ENCODE peak calls at places on chromosome 13, in eight cellular contexts. F is fibroblast of lung; H is effector memory CD8-positive, alpha-beta T cell; G is activated CD8-positive, alpha-beta memory T cell treated with anti-CD3 and anti-CD28 coated beads, Interleukin-2, amount 50 U/mL, for 4 hours; B is stimulated activated CD8-positive, alpha-beta memory T cell treated with anti-CD3 and anti-CD28 coated beads, Interleukin-2, amount 100 ng/mL, for 1 hour; P is cardiac fibroblast; R is fibroblast of gingiva; X is nucleus accumbens. J is an unnamed sample.

GRCh38 chr13:48159436-48160225 is 64.7 kb upstream of the MED4 start:
- DNase-seq in F (no peak), H (no peak), G (no peak), B (no peak), P (peak; percentile 31), R (no peak), X (no peak), J (no peak)

GRCh38 chr13:111634410-111634809 is 314.0 kb downstream of the TEX29 start:
- DNase-seq in F (no peak), H (no peak), G (no peak), B (no peak), P (no peak), R (no peak), X (no peak), J (no peak)

GRCh38 chr13:58247080-58247479 is 615.5 kb downstream of the PCDH17 start:
- DNase-seq in F (no peak), H (no peak), G (no peak), B (no peak), P (no peak), R (no peak), X (no peak), J (no peak)

GRCh38 chr13:106533101-106533939 is 2.1 kb downstream of the EFNB2 start:
- DNase-seq in F (peak; percentile 88), H (no peak), G (peak; percentile 19), B (no peak), P (peak; percentile 83), R (peak; percentile 75), X (peak; percentile 75), J (no peak)

GRCh38 chr13:33110713-33111413 is 94.6 kb downstream of the KL start:
- DNase-seq in F (peak; percentile 71), H (no peak), G (no peak), B (no peak), P (peak; percentile 57), R (peak; percentile 77), X (no peak), J (no peak)

GRCh38 chr13:42891591-42891990 is 100.5 kb downstream of the EPSTI1 start:
- DNase-seq in F (no peak), H (no peak), G (no peak), B (no peak), P (peak; percentile 88), R (no peak), X (no peak), J (no peak)

GRCh38 chr13:47798906-47799305 is 202.2 kb downstream of the SUCLA2 start:
- DNase-seq in F (peak; percentile 40), H (no peak), G (no peak), B (no peak), P (peak; percentile 46), R (no peak), X (no peak), J (no peak)

GRCh38 chr13:112442483-112443090 is 66.4 kb downstream of the SPACA7 start:
- DNase-seq in F (peak; percentile 12), H (no peak), G (no peak), B (no peak), P (no peak), R (no peak), X (no peak), J (no peak)

GRCh38 chr13:75493156-75493555 is 11.2 kb upstream of the TBC1D4 start:
- DNase-seq in F (no peak), H (no peak), G (no peak), B (no peak), P (no peak), R (no peak), X (no peak), J (no peak)

GRCh38 chr13:37127706-37128241 is 22.3 kb upstream of the CSNK1A1L start:
- DNase-seq in F (peak; percentile 95), H (no peak), G (no peak), B (no peak), P (peak; percentile 93), R (peak; percentile 80), X (no peak), J (no peak)

GRCh38 chr13:39148513-39148961 is 110.3 kb downstream of the NHLRC3 start:
- DNase-seq in F (peak; percentile 68), H (no peak), G (no peak), B (no peak), P (peak; percentile 79), R (peak; percentile 70), X (no peak), J (no peak)

GRCh38 chr13:111262281-111262680 is 58.2 kb upstream of the TEX29 start:
- DNase-seq in F (no peak), H (no peak), G (no peak), B (no peak), P (no peak), R (no peak), X (no peak), J (no peak)

GRCh38 chr13:27975579-27976361 is 6.7 kb upstream of the CDX2 start:
- DNase-seq in F (no peak), H (no peak), G (no peak), B (no peak), P (no peak), R (no peak), X (no peak), J (no peak)

GRCh38 chr13:107866666-107867623 is 348.4 kb downstream of the LIG4 start:
- DNase-seq in F (peak; percentile 60), H (no peak), G (no peak), B (no peak), P (peak; percentile 8), R (peak; percentile 39), X (peak; percentile 41), J (no peak)

GRCh38 chr13:44140146-44140545 is 233.5 kb upstream of the SERP2 start:
- DNase-seq in F (no peak), H (no peak), G (no peak), B (no peak), P (no peak), R (no peak), X (no peak), J (no peak)

GRCh38 chr13:75836441-75836840 is 200.3 kb downstream of the LMO7 start:
- DNase-seq in F (no peak), H (no peak), G (no peak), B (no peak), P (no peak), R (no peak), X (no peak), J (no peak)

GRCh38 chr13:51814825-51815650 is 11.1 kb upstream of the DHRS12 start:
- DNase-seq in F (peak; percentile 60), H (peak; percentile 76), G (peak; percentile 77), B (peak; percentile 60), P (peak; percentile 71), R (peak; percentile 29), X (peak; percentile 34), J (no peak)

GRCh38 chr13:33109801-33110200 is 93.6 kb downstream of the KL start:
- DNase-seq in F (no peak), H (no peak), G (no peak), B (no peak), P (no peak), R (no peak), X (no peak), J (no peak)

GRCh38 chr13:114045113-114045735 is 71.3 kb upstream of the C13orf46 start:
- DNase-seq in F (peak; percentile 32), H (no peak), G (no peak), B (no peak), P (no peak), R (no peak), X (peak; percentile 52), J (no peak)

GRCh38 chr13:112716461-112716820 is 26.6 kb downstream of the ATP11A start:
- DNase-seq in F (no peak), H (no peak), G (no peak), B (no peak), P (no peak), R (no peak), X (no peak), J (no peak)

GRCh38 chr13:42594577-42595571 is 20.9 kb downstream of the TNFSF11 start:
- DNase-seq in F (peak; percentile 92), H (peak; percentile 26), G (peak; percentile 44), B (peak; percentile 21), P (peak; percentile 97), R (peak; percentile 93), X (peak; percentile 6), J (no peak)

GRCh38 chr13:47632311-47632710 is 368.8 kb downstream of the SUCLA2 start:
- DNase-seq in F (no peak), H (no peak), G (no peak), B (no peak), P (no peak), R (no peak), X (no peak), J (no peak)

GRCh38 chr13:91185294-91185863 is 162.1 kb upstream of the MIR17HG start:
- DNase-seq in F (peak; percentile 57), H (no peak), G (no peak), B (no peak), P (peak; percentile 6), R (no peak), X (no peak), J (no peak)

GRCh38 chr13:102978168-102978567 is 88.0 kb downstream of the SLC10A2 start:
- DNase-seq in F (peak; percentile 6), H (no peak), G (no peak), B (no peak), P (peak; percentile 52), R (peak; percentile 57), X (no peak), J (no peak)

GRCh38 chr13:106573279-106573831 is 5.4 kb upstream of the ARGLU1 start:
- DNase-seq in F (peak; percentile 68), H (no peak), G (no peak), B (no peak), P (peak; percentile 87), R (peak; percentile 72), X (no peak), J (no peak)

GRCh38 chr13:40453666-40454030 is 212.8 kb downstream of the FOXO1 start:
- DNase-seq in F (no peak), H (no peak), G (no peak), B (no peak), P (no peak), R (no peak), X (no peak), J (no peak)

GRCh38 chr13:28741080-28741479 is 22.3 kb upstream of the SLC46A3 start:
- DNase-seq in F (no peak), H (no peak), G (no peak), B (no peak), P (peak; percentile 25), R (peak; percentile 53), X (no peak), J (no peak)

GRCh38 chr13:101649490-101650126 is 197.1 kb downstream of the ITGBL1 start:
- DNase-seq in F (peak; percentile 88), H (no peak), G (no peak), B (no peak), P (peak; percentile 96), R (peak; percentile 82), X (no peak), J (no peak)

GRCh38 chr13:59531571-59532091 is 632.1 kb downstream of the DIAPH3 start:
- DNase-seq in F (peak; percentile 96), H (no peak), G (no peak), B (no peak), P (peak; percentile 86), R (peak; percentile 79), X (peak; percentile 17), J (peak; percentile 18)

GRCh38 chr13:19781526-19781925 is 1.2 kb downstream of the PSPC1 start:
- DNase-seq in F (peak; percentile 6), H (no peak), G (no peak), B (no peak), P (no peak), R (no peak), X (no peak), J (no peak)

J was measured in SIG-M5.